ENCODE peak calls at places on chromosome 21, in eight cellular contexts. W, X, S, U, G, F, V and A are unnamed samples.

GRCh38 chr21:46097826-46098286 is at the start of gene COL6A2:
- DNase-seq in U (peak), F (peak), W (peak), V (peak), X (peak), S (peak), G (peak), A (peak)

GRCh38 chr21:44866780-44867179 is 6.7 kb downstream of the PTTG1IP start:
- DNase-seq in U (peak), F (peak), W (no peak), V (no peak), S (no peak), X (no peak), G (no peak), A (no peak)

GRCh38 chr21:39176312-39176711 is 6.9 kb downstream of the PSMG1 start:
- DNase-seq in F (no peak), W (no peak), V (no peak), U (peak), S (no peak), G (no peak), X (no peak), A (no peak)

GRCh38 chr21:46084041-46084561 is 13.8 kb upstream of the COL6A2 start:
- DNase-seq in G (peak), W (no peak), F (no peak), V (no peak), S (peak), X (no peak), U (no peak), A (no peak)

GRCh38 chr21:27505516-27505915 is 538.6 kb upstream of the ADAMTS5 start:
- DNase-seq in W (no peak), S (no peak), V (no peak), U (peak), F (no peak), G (no peak), X (peak), A (no peak)

GRCh38 chr21:29490016-29490415 is 191.3 kb downstream of the BACH1 start:
- DNase-seq in G (no peak), F (no peak), V (no peak), U (peak), W (no peak), S (no peak), X (no peak), A (no peak)

GRCh38 chr21:36156815-36157670 is at the start of gene DOP1B:
- DNase-seq in U (no peak), F (peak), V (no peak), W (no peak), G (peak), X (no peak), S (peak), A (no peak)

GRCh38 chr21:45482899-45483821 is 59.1 kb downstream of the SLC19A1 start:
- DNase-seq in W (no peak), S (peak), U (no peak), G (peak), F (no peak), X (no peak), V (no peak), A (no peak)

GRCh38 chr21:29367335-29367734 is 68.6 kb downstream of the BACH1 start:
- DNase-seq in V (no peak), X (no peak), W (no peak), U (no peak), F (no peak), G (no peak), S (no peak), A (no peak)

GRCh38 chr21:16572032-16572431 is 842.2 kb downstream of the USP25 start:
- DNase-seq in U (peak), S (no peak), W (no peak), X (no peak), G (no peak), V (no peak), F (no peak), A (no peak)

GRCh38 chr21:40016234-40016633 is 149.0 kb downstream of the PCP4 start:
- DNase-seq in U (no peak), W (no peak), F (no peak), V (no peak), X (no peak), S (no peak), G (no peak), A (no peak)

GRCh38 chr21:31604591-31605190 is 54.8 kb upstream of the SOD1 start:
- DNase-seq in X (peak), F (peak), U (peak), V (peak), G (peak), W (peak), S (peak), A (peak)

GRCh38 chr21:45317401-45318145 is 29.9 kb upstream of the POFUT2 start:
- DNase-seq in X (no peak), F (no peak), V (no peak), S (no peak), W (no peak), U (peak), G (no peak), A (no peak)

GRCh38 chr21:45318556-45319341 is 31.1 kb upstream of the POFUT2 start:
- DNase-seq in G (no peak), S (no peak), W (no peak), X (no peak), U (peak), V (no peak), F (no peak), A (no peak)

GRCh38 chr21:45371092-45371491 is 33.9 kb upstream of the COL18A1 start:
- DNase-seq in S (no peak), U (no peak), F (no peak), X (no peak), W (no peak), G (no peak), V (no peak), A (no peak)

GRCh38 chr21:29075706-29076447 is 2.4 kb upstream of the CCT8 start:
- DNase-seq in S (no peak), V (no peak), U (peak), F (no peak), W (no peak), G (no peak), X (no peak), A (peak)

GRCh38 chr21:45943630-45944540 is 37.7 kb upstream of the COL6A1 start:
- DNase-seq in S (no peak), G (no peak), U (no peak), V (no peak), F (no peak), X (no peak), W (no peak), A (no peak)

GRCh38 chr21:42421018-42421793 is 17.5 kb downstream of the UBASH3A start:
- DNase-seq in S (no peak), W (no peak), X (no peak), U (no peak), V (no peak), F (no peak), G (no peak), A (no peak)